ENCODE peak calls at places on chromosomes 6 and 20, in four cellular contexts. One of them, this sample, is unnamed.

GRCh38 chr6:94341173-94341572 is 921.8 kb upstream of the EPHA7 start:
- DNase-seq in psoas muscle: no peak
- DNase-seq in OCI-LY7: no peak
- DNase-seq in prostate gland: no peak
- DNase-seq in this sample: no peak

GRCh38 chr6:157822221-157823000 is 635 bp upstream of the SNX9 start:
- DNase-seq in prostate gland: no peak
- DNase-seq in OCI-LY7: no peak
- DNase-seq in psoas muscle: peak
- DNase-seq in this sample: peak

GRCh38 chr20:53748176-53748575 is 154.5 kb upstream of the ZNF217 start:
- DNase-seq in prostate gland: no peak
- DNase-seq in OCI-LY7: no peak
- DNase-seq in psoas muscle: no peak
- DNase-seq in this sample: no peak

GRCh38 chr20:46021361-46022359 is 7.4 kb upstream of the SLC12A5 start:
- DNase-seq in OCI-LY7: peak
- DNase-seq in psoas muscle: peak
- DNase-seq in prostate gland: no peak
- DNase-seq in this sample: no peak

GRCh38 chr20:63935447-63935846 is 20.8 kb downstream of the UCKL1 start:
- DNase-seq in prostate gland: no peak
- DNase-seq in psoas muscle: no peak
- DNase-seq in OCI-LY7: no peak
- DNase-seq in this sample: no peak

GRCh38 chr20:58710481-58711265 is 18.1 kb downstream of the NPEPL1 start:
- DNase-seq in prostate gland: peak
- DNase-seq in OCI-LY7: no peak
- DNase-seq in psoas muscle: no peak
- DNase-seq in this sample: no peak

GRCh38 chr6:2467929-2468600 is 222.7 kb upstream of the GMDS start:
- DNase-seq in OCI-LY7: no peak
- DNase-seq in psoas muscle: no peak
- DNase-seq in prostate gland: no peak
- DNase-seq in this sample: no peak

GRCh38 chr6:155085582-155086253 is 90.6 kb downstream of the TIAM2 start:
- DNase-seq in psoas muscle: no peak
- DNase-seq in prostate gland: no peak
- DNase-seq in OCI-LY7: no peak
- DNase-seq in this sample: no peak

GRCh38 chr20:41049451-41049850 is 20.8 kb downstream of the TOP1 start:
- DNase-seq in prostate gland: no peak
- DNase-seq in OCI-LY7: no peak
- DNase-seq in psoas muscle: no peak
- DNase-seq in this sample: no peak

GRCh38 chr6:17271628-17272027 is 9.5 kb upstream of the RBM24 start:
- DNase-seq in OCI-LY7: no peak
- DNase-seq in psoas muscle: no peak
- DNase-seq in prostate gland: no peak
- DNase-seq in this sample: no peak

GRCh38 chr6:111837007-111837406 is 36.2 kb downstream of the FYN start:
- DNase-seq in psoas muscle: no peak
- DNase-seq in OCI-LY7: no peak
- DNase-seq in prostate gland: no peak
- DNase-seq in this sample: no peak

GRCh38 chr6:21132856-21133610 is 460.5 kb upstream of the SOX4 start:
- DNase-seq in OCI-LY7: no peak
- DNase-seq in prostate gland: no peak
- DNase-seq in psoas muscle: no peak
- DNase-seq in this sample: no peak

GRCh38 chr20:5719861-5720401 is 30.3 kb upstream of the SHLD1 start:
- DNase-seq in psoas muscle: no peak
- DNase-seq in OCI-LY7: no peak
- DNase-seq in prostate gland: no peak
- DNase-seq in this sample: no peak
- H3K4me3 ChIP-seq in psoas muscle: no peak
- H3K4me3 ChIP-seq in OCI-LY7: no peak
- H3K4me3 ChIP-seq in prostate gland: no peak
- H3K4me3 ChIP-seq in this sample: no peak

GRCh38 chr20:10669843-10670446 is 3.9 kb downstream of the JAG1 start:
- DNase-seq in psoas muscle: no peak
- DNase-seq in OCI-LY7: no peak
- DNase-seq in prostate gland: no peak
- DNase-seq in this sample: no peak
- H3K27ac ChIP-seq in psoas muscle: peak
- H3K27ac ChIP-seq in OCI-LY7: no peak
- H3K27ac ChIP-seq in prostate gland: peak
- H3K27ac ChIP-seq in this sample: no peak

GRCh38 chr20:38649275-38649891 is 47.8 kb downstream of the ARHGAP40 start:
- DNase-seq in psoas muscle: no peak
- DNase-seq in prostate gland: no peak
- DNase-seq in OCI-LY7: peak
- DNase-seq in this sample: no peak

GRCh38 chr20:38650010-38650409 is 48.4 kb downstream of the ARHGAP40 start:
- DNase-seq in prostate gland: no peak
- DNase-seq in OCI-LY7: peak
- DNase-seq in psoas muscle: no peak
- DNase-seq in this sample: no peak

GRCh38 chr20:38651154-38651553 is 49.5 kb downstream of the ARHGAP40 start:
- DNase-seq in psoas muscle: no peak
- DNase-seq in prostate gland: no peak
- DNase-seq in OCI-LY7: no peak
- DNase-seq in this sample: no peak

GRCh38 chr20:38651562-38651961 is 50.0 kb downstream of the ARHGAP40 start:
- DNase-seq in psoas muscle: no peak
- DNase-seq in OCI-LY7: no peak
- DNase-seq in prostate gland: no peak
- DNase-seq in this sample: no peak

GRCh38 chr20:38652995-38653394 is 51.4 kb downstream of the ARHGAP40 start:
- DNase-seq in prostate gland: no peak
- DNase-seq in psoas muscle: no peak
- DNase-seq in OCI-LY7: no peak
- DNase-seq in this sample: no peak
- H3K4me3 ChIP-seq in prostate gland: no peak
- H3K4me3 ChIP-seq in psoas muscle: no peak
- H3K4me3 ChIP-seq in OCI-LY7: no peak
- H3K4me3 ChIP-seq in this sample: no peak

GRCh38 chr6:65623569-65623968 is 83.5 kb downstream of the EYS start:
- DNase-seq in psoas muscle: no peak
- DNase-seq in prostate gland: no peak
- DNase-seq in OCI-LY7: no peak
- DNase-seq in this sample: no peak
- H3K27ac ChIP-seq in psoas muscle: no peak
- H3K27ac ChIP-seq in prostate gland: no peak
- H3K27ac ChIP-seq in OCI-LY7: no peak
- H3K27ac ChIP-seq in this sample: no peak

GRCh38 chr6:125741336-125741735 is 8.1 kb upstream of the HEY2 start:
- DNase-seq in prostate gland: no peak
- DNase-seq in OCI-LY7: no peak
- DNase-seq in psoas muscle: no peak
- DNase-seq in this sample: no peak

GRCh38 chr6:125742024-125742423 is 7.4 kb upstream of the HEY2 start:
- DNase-seq in OCI-LY7: no peak
- DNase-seq in prostate gland: no peak
- DNase-seq in psoas muscle: no peak
- DNase-seq in this sample: no peak

GRCh38 chr6:125745281-125746018 is 4.0 kb upstream of the HEY2 start:
- DNase-seq in prostate gland: no peak
- DNase-seq in psoas muscle: peak
- DNase-seq in OCI-LY7: no peak
- DNase-seq in this sample: no peak

GRCh38 chr6:125742433-125743120 is 6.9 kb upstream of the HEY2 start:
- DNase-seq in prostate gland: peak
- DNase-seq in psoas muscle: no peak
- DNase-seq in OCI-LY7: no peak
- DNase-seq in this sample: no peak

DNA sequence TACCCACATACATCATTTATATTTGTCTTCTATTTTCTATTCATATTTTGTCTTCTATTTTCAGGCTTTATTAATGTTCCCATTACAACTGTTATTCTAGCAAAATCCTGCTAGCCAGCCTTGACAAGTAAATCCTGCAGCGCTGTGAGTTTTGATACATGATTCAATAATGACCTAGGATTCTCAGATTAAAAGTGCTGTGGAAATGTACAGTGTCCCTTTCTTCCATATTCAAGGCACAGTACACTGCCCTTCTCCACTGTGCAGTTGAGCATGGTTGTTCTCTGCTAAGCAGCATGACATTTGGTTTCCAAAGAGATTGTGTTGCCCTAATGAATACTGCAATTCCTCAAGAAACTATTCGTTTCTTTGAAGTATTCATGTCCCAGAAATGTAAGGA is 5.8 kb upstream of the HEY2 start:
- DNase-seq in psoas muscle: no peak
- DNase-seq in prostate gland: no peak
- DNase-seq in OCI-LY7: no peak
- DNase-seq in this sample: no peak
- H3K4me3 ChIP-seq in psoas muscle: peak
- H3K4me3 ChIP-seq in prostate gland: no peak
- H3K4me3 ChIP-seq in OCI-LY7: no peak
- H3K4me3 ChIP-seq in this sample: no peak

GRCh38 chr6:15520616-15521203 is 142.1 kb downstream of the DTNBP1 start:
- DNase-seq in prostate gland: no peak
- DNase-seq in psoas muscle: no peak
- DNase-seq in OCI-LY7: no peak
- DNase-seq in this sample: no peak

GRCh38 chr6:15521516-15521915 is 141.3 kb downstream of the DTNBP1 start:
- DNase-seq in prostate gland: no peak
- DNase-seq in psoas muscle: no peak
- DNase-seq in OCI-LY7: no peak
- DNase-seq in this sample: no peak

GRCh38 chr6:15522427-15522826 is 140.4 kb downstream of the DTNBP1 start:
- DNase-seq in psoas muscle: no peak
- DNase-seq in prostate gland: no peak
- DNase-seq in OCI-LY7: no peak
- DNase-seq in this sample: no peak

GRCh38 chr6:15522856-15523529 is 139.8 kb downstream of the DTNBP1 start:
- DNase-seq in psoas muscle: no peak
- DNase-seq in OCI-LY7: no peak
- DNase-seq in prostate gland: no peak
- DNase-seq in this sample: no peak

DNA sequence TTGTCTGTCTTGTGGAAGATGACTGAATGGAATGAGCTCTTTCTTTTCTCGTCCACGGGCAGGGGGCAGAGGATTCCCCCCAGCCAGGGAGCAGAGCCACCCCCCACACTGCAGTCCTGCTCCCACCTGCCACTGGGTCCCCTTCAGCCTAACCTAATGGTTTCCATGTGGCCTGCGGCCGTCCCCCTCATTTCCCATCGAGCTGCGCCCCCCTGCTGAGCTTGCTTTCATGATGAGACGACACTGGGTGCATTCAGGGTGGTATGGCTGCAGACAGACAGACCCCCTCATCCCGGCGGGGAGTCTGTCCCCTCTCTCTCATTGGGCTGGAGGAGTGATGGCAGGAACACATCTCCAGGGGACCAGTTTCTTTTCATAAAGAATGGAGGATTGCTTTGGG is 140.8 kb downstream of the DTNBP1 start:
- DNase-seq in psoas muscle: no peak
- DNase-seq in OCI-LY7: no peak
- DNase-seq in prostate gland: no peak
- DNase-seq in this sample: no peak
- H3K27ac ChIP-seq in psoas muscle: peak
- H3K27ac ChIP-seq in OCI-LY7: no peak
- H3K27ac ChIP-seq in prostate gland: no peak
- H3K27ac ChIP-seq in this sample: no peak

GRCh38 chr6:142845143-142845571 is 99.8 kb downstream of the HIVEP2 start:
- DNase-seq in psoas muscle: no peak
- DNase-seq in prostate gland: no peak
- DNase-seq in OCI-LY7: no peak
- DNase-seq in this sample: peak
- H3K4me3 ChIP-seq in psoas muscle: peak
- H3K4me3 ChIP-seq in prostate gland: peak
- H3K4me3 ChIP-seq in OCI-LY7: peak
- H3K4me3 ChIP-seq in this sample: peak

This sample was measured in naive thymus-derived CD4-positive, alpha-beta T cell.